ENCODE peak calls at places on chromosomes 12 and 14, in five cellular contexts. One of them, this sample, is unnamed.

GRCh38 chr12:47980779-47981495 is 17.5 kb downstream of the TMEM106C start:
- DNase-seq in kidney tubule cell: no peak
- DNase-seq in GM12865: no peak
- DNase-seq in HCT116: no peak
- DNase-seq in AG04450: no peak
- DNase-seq in this sample: no peak

GRCh38 chr12:65620026-65620425 is 204.3 kb upstream of the HMGA2 start:
- DNase-seq in kidney tubule cell: no peak
- DNase-seq in GM12865: no peak
- DNase-seq in HCT116: no peak
- DNase-seq in AG04450: no peak
- DNase-seq in this sample: no peak

GRCh38 chr12:30796891-30797371 is 42.2 kb upstream of the CAPRIN2 start:
- DNase-seq in kidney tubule cell: peak
- DNase-seq in GM12865: no peak
- DNase-seq in HCT116: no peak
- DNase-seq in AG04450: no peak
- DNase-seq in this sample: peak

GRCh38 chr12:109358154-109358869 is 10.6 kb downstream of the MYO1H start:
- DNase-seq in kidney tubule cell: no peak
- DNase-seq in GM12865: peak
- DNase-seq in HCT116: no peak
- DNase-seq in AG04450: no peak
- DNase-seq in this sample: peak

GRCh38 chr12:94110258-94110657 is 38.1 kb upstream of the PLXNC1 start:
- DNase-seq in kidney tubule cell: no peak
- DNase-seq in GM12865: no peak
- DNase-seq in HCT116: no peak
- DNase-seq in AG04450: no peak
- DNase-seq in this sample: no peak

GRCh38 chr12:52952082-52952801 is 3.3 kb downstream of the KRT18 start:
- DNase-seq in kidney tubule cell: peak
- DNase-seq in GM12865: no peak
- DNase-seq in HCT116: no peak
- DNase-seq in AG04450: no peak
- DNase-seq in this sample: no peak

GRCh38 chr14:22296722-22297121 is 292.3 kb downstream of the DAD1 start:
- DNase-seq in kidney tubule cell: peak
- DNase-seq in GM12865: no peak
- DNase-seq in HCT116: no peak
- DNase-seq in AG04450: peak
- DNase-seq in this sample: no peak

GRCh38 chr14:53569471-53569870 is 387.2 kb downstream of the BMP4 start:
- DNase-seq in kidney tubule cell: no peak
- DNase-seq in GM12865: no peak
- DNase-seq in HCT116: no peak
- DNase-seq in AG04450: no peak
- DNase-seq in this sample: no peak

GRCh38 chr12:8697120-8697475 is 693 bp upstream of the RIMKLB start:
- DNase-seq in kidney tubule cell: peak
- DNase-seq in GM12865: no peak
- DNase-seq in HCT116: no peak
- DNase-seq in AG04450: no peak
- DNase-seq in this sample: no peak

GRCh38 chr12:28618772-28619171 is 428.5 kb downstream of the CCDC91 start:
- DNase-seq in kidney tubule cell: no peak
- DNase-seq in GM12865: no peak
- DNase-seq in HCT116: no peak
- DNase-seq in AG04450: no peak
- DNase-seq in this sample: no peak

GRCh38 chr12:15741082-15741481 is 48.1 kb downstream of the EPS8 start:
- DNase-seq in kidney tubule cell: no peak
- DNase-seq in GM12865: no peak
- DNase-seq in HCT116: no peak
- DNase-seq in AG04450: no peak
- DNase-seq in this sample: no peak

GRCh38 chr12:121839993-121840761 is 18.5 kb downstream of the HPD start:
- DNase-seq in kidney tubule cell: no peak
- DNase-seq in GM12865: no peak
- DNase-seq in HCT116: no peak
- DNase-seq in AG04450: no peak
- DNase-seq in this sample: no peak

GRCh38 chr14:99393059-99393655 is 87.5 kb downstream of the SETD3 start:
- DNase-seq in kidney tubule cell: peak
- DNase-seq in GM12865: peak
- DNase-seq in HCT116: peak
- DNase-seq in AG04450: no peak
- DNase-seq in this sample: peak

GRCh38 chr14:51014625-51015024 is 70.3 kb upstream of the PYGL start:
- DNase-seq in kidney tubule cell: no peak
- DNase-seq in GM12865: no peak
- DNase-seq in HCT116: no peak
- DNase-seq in AG04450: no peak
- DNase-seq in this sample: no peak

GRCh38 chr14:96051642-96052540 is 12.7 kb downstream of the C14orf132 start:
- DNase-seq in kidney tubule cell: no peak
- DNase-seq in GM12865: peak
- DNase-seq in HCT116: peak
- DNase-seq in AG04450: no peak
- DNase-seq in this sample: peak

GRCh38 chr14:33068626-33069025 is 129.9 kb downstream of the NPAS3 start:
- DNase-seq in kidney tubule cell: peak
- DNase-seq in GM12865: no peak
- DNase-seq in HCT116: no peak
- DNase-seq in AG04450: no peak
- DNase-seq in this sample: no peak

GRCh38 chr14:51430600-51430999 is 190.6 kb downstream of the TMX1 start:
- DNase-seq in kidney tubule cell: no peak
- DNase-seq in GM12865: no peak
- DNase-seq in HCT116: no peak
- DNase-seq in AG04450: no peak
- DNase-seq in this sample: no peak

GRCh38 chr12:52722680-52723079 is 19.4 kb upstream of the KRT77 start:
- DNase-seq in kidney tubule cell: no peak
- DNase-seq in GM12865: no peak
- DNase-seq in HCT116: no peak
- DNase-seq in AG04450: no peak
- DNase-seq in this sample: no peak

GRCh38 chr14:96274122-96274910 is 18.3 kb downstream of the BDKRB1 start:
- DNase-seq in kidney tubule cell: no peak
- DNase-seq in GM12865: no peak
- DNase-seq in HCT116: no peak
- DNase-seq in AG04450: peak
- DNase-seq in this sample: no peak

GRCh38 chr12:54215990-54216579 is 27.3 kb upstream of the SMUG1 start:
- DNase-seq in kidney tubule cell: peak
- DNase-seq in GM12865: peak
- DNase-seq in HCT116: no peak
- DNase-seq in AG04450: no peak
- DNase-seq in this sample: peak

GRCh38 chr12:11861155-11861863 is 209.4 kb upstream of the BCL2L14 start:
- DNase-seq in kidney tubule cell: no peak
- DNase-seq in GM12865: no peak
- DNase-seq in HCT116: no peak
- DNase-seq in AG04450: no peak
- DNase-seq in this sample: no peak

GRCh38 chr12:55829967-55830600 is 697 bp upstream of the DNAJC14 start:
- DNase-seq in kidney tubule cell: no peak
- DNase-seq in GM12865: peak
- DNase-seq in HCT116: no peak
- DNase-seq in AG04450: no peak
- DNase-seq in this sample: peak

GRCh38 chr12:25469861-25470260 is 83.2 kb downstream of the LMNTD1 start:
- DNase-seq in kidney tubule cell: no peak
- DNase-seq in GM12865: no peak
- DNase-seq in HCT116: no peak
- DNase-seq in AG04450: no peak
- DNase-seq in this sample: no peak